ENCODE peak calls at places on chromosomes 16 and 17, in ten cellular contexts. W is cardiac muscle cell; O is thoracic aorta; U is CD8-positive, alpha-beta T cell; I is tibial nerve; Z is CD8-positive, alpha-beta memory T cell; K is breast epithelium; C is pancreas; N is coronary artery; R is epithelial cell of prostate. V is an unnamed sample.

GRCh38 chr17:57135748-57136342 is 50.8 kb downstream of the AKAP1 start:
- DNase-seq in R (no peak), W (no peak), Z (no peak), I (no peak), N (no peak), U (no peak), O (no peak), C (no peak), K (no peak), V (no peak)

GRCh38 chr16:12498077-12498476 is 305.6 kb downstream of the CPPED1 start:
- DNase-seq in U (no peak), O (no peak), C (no peak), I (no peak), N (no peak), W (no peak), K (no peak), Z (no peak), R (no peak), V (no peak)

GRCh38 chr16:67336646-67337045 is 10.0 kb downstream of the LRRC36 start:
- DNase-seq in I (no peak), R (no peak), C (no peak), K (no peak), U (no peak), W (no peak), Z (no peak), O (no peak), N (no peak), V (no peak)

GRCh38 chr16:762595-763268 is 2.2 kb downstream of the MSLN start:
- DNase-seq in U (no peak), K (no peak), N (no peak), W (no peak), R (no peak), I (no peak), O (no peak), C (no peak), Z (no peak), V (no peak)

GRCh38 chr16:12833939-12834338 is 30.3 kb upstream of the CPPED1 start:
- DNase-seq in C (no peak), O (no peak), Z (no peak), I (no peak), N (no peak), W (no peak), R (no peak), K (no peak), U (no peak), V (peak)

GRCh38 chr17:78325076-78325712 is 34.7 kb downstream of the SOCS3 start:
- DNase-seq in C (no peak), K (no peak), O (no peak), W (peak), I (no peak), U (no peak), Z (no peak), N (peak), R (no peak), V (no peak)

GRCh38 chr16:81275064-81275532 is 36.6 kb downstream of the BCO1 start:
- DNase-seq in R (no peak), K (no peak), C (no peak), W (no peak), O (no peak), I (no peak), N (no peak), U (no peak), Z (no peak), V (no peak)

GRCh38 chr17:2084129-2084765 is 29.3 kb downstream of the HIC1 start:
- DNase-seq in Z (no peak), R (no peak), I (peak), W (peak), U (no peak), K (peak), C (no peak), N (no peak), O (no peak), V (no peak)

GRCh38 chr17:69567130-69567529 is 152.6 kb downstream of the MAP2K6 start:
- DNase-seq in U (no peak), N (no peak), K (no peak), I (no peak), W (peak), R (no peak), O (no peak), C (no peak), Z (no peak), V (no peak)

GRCh38 chr17:19492140-19492539 is 41.5 kb upstream of the SLC47A1 start:
- DNase-seq in U (no peak), O (no peak), Z (no peak), N (no peak), C (no peak), R (no peak), K (peak), W (no peak), I (no peak), V (no peak)

DNA sequence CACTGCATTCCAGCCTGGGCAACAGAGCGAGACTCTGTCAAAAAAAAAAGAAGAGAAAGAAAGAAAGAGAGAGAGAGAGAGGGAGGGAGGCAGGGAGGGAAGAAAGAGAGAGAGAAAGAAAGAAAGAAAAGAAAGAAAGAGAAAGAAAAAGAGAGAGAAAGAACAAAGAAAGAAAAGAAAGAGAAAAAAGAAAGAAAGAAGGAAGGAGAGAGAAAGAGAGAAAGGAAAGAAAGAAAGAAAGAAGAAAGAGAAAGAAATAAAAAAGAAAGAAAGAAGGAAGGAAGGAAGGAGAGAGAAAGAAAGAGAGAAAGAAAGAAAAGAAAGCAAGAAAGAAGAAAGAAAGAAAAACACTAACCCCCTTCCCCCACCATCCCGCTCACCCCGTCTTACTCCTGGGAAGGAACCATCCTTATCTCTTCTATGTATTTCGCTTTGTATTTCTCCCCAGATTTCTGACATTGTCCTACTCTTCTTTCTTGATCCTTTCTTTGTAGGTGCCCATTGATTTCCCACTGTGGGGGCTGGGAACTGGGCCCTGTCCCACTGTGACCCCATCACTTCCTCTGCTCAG is 20.9 kb downstream of the ALOX15 start:
- DNase-seq in C (no peak), O (no peak), N (no peak), R (no peak), Z (no peak), U (no peak), I (no peak), W (no peak), K (no peak), V (no peak)
- H3K27ac ChIP-seq in C (no peak), O (no peak), N (no peak), R (no peak), Z (no peak), U (no peak), I (no peak), W (no peak), K (no peak), V (no peak)

GRCh38 chr16:50207652-50208051 is 54.5 kb downstream of the TENT4B start:
- DNase-seq in Z (no peak), O (no peak), C (no peak), R (no peak), N (no peak), U (no peak), I (no peak), W (peak), K (no peak), V (no peak)
- H3K27ac ChIP-seq in Z (no peak), O (no peak), C (no peak), R (peak), N (peak), U (no peak), I (no peak), W (no peak), K (no peak), V (no peak)

GRCh38 chr17:8693328-8693727 is 51.3 kb downstream of the CCDC42 start:
- DNase-seq in C (no peak), I (no peak), O (no peak), Z (no peak), K (no peak), U (no peak), W (no peak), N (peak), R (peak), V (no peak)
- H3K27ac ChIP-seq in C (no peak), I (no peak), O (peak), Z (no peak), K (no peak), U (no peak), W (no peak), N (peak), R (peak), V (no peak)

DNA sequence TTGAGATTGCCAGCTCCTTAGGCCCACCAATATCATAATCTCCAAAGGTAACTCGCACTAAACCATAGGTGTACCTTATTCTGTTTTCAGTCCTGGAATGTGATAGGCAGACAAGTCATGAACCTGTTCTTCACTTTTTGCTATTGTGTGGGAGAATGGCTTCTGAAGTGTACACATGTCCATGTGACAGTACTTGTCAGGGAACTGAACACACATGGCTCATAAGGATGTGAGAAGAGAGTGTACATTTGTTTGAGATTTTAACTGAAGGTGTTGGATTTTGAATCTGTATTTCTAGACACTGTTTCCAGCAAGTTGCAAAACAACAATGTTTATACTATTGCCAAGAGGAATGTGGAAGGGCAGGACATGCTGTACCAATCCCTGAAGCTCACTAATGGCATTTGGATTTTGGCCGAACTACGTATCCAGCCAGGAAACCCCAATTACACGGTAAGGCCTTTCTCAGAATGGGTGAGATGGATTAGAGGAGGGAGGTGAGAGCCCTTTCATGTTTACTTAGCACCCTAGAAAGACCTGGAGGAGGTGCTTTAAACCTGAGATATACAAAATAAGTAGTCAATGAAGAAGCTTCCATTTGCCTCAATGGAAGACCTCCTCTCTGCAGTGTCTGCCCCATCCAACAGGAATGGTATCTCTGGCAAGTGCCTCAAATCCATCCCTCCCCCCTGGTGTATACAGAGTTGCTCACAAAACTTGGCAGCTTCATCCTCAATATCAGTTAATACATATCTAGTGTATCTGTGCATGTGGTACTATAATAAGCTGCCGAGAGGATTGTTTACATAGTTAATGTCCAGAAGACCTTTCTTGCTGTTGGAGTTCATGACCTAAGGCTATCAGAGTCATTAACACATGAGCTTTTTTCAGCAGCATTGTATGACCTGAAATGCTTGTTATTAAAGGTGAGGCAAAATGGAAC is 14.3 kb upstream of the RASL10B start:
- DNase-seq in W (peak), Z (no peak), K (no peak), R (no peak), I (no peak), U (no peak), O (no peak), C (no peak), N (no peak), V (no peak)
- H3K27ac ChIP-seq in W (peak), Z (no peak), K (peak), R (no peak), I (peak), U (no peak), O (peak), C (peak), N (peak), V (peak)

GRCh38 chr17:15448580-15448956 is 18.9 kb downstream of the CDRT4 start:
- DNase-seq in U (no peak), R (no peak), N (no peak), O (no peak), Z (no peak), I (no peak), K (no peak), C (no peak), W (no peak), V (no peak)
- H3K27ac ChIP-seq in U (no peak), R (no peak), N (peak), O (no peak), Z (no peak), I (no peak), K (peak), C (peak), W (no peak), V (peak)